ENCODE peak calls at places on chromosomes 5 and 9, in four cellular contexts. Z, T, F and L are unnamed samples.

GRCh38 chr5:39599721-39600431 is 175.1 kb upstream of the DAB2 start:
- DNase-seq in Z (no peak), T (no peak), F (peak; percentile 92), L (peak; percentile 86)

GRCh38 chr5:43514471-43514815 is 505 bp downstream of the C5orf34 start:
- DNase-seq in Z (no peak), T (no peak), F (peak; percentile 85), L (peak; percentile 78)

GRCh38 chr5:53423724-53424123 is 56.7 kb upstream of the FST start:
- DNase-seq in Z (no peak), T (no peak), F (peak; percentile 69), L (no peak)

GRCh38 chr9:26205316-26205715 is 527.1 kb upstream of the TUSC1 start:
- DNase-seq in Z (no peak), T (no peak), F (no peak), L (no peak)

GRCh38 chr9:133238851-133239532 is 29.9 kb upstream of the OBP2B start:
- DNase-seq in Z (peak; percentile 60), T (peak; percentile 69), F (peak; percentile 66), L (peak; percentile 33)

GRCh38 chr5:34627794-34628193 is 28.3 kb upstream of the RAI14 start:
- DNase-seq in Z (no peak), T (no peak), F (peak; percentile 74), L (peak; percentile 72)

GRCh38 chr9:133943781-133944745 is 48.1 kb downstream of the VAV2 start:
- DNase-seq in Z (peak; percentile 13), T (no peak), F (no peak), L (no peak)

GRCh38 chr5:179154346-179154990 is 94.3 kb downstream of the ZNF354C start:
- DNase-seq in Z (no peak), T (no peak), F (no peak), L (no peak)

GRCh38 chr9:33024126-33024965 is 727 bp upstream of the DNAJA1 start:
- DNase-seq in Z (no peak), T (no peak), F (peak; percentile 64), L (peak; percentile 20)